ENCODE peak calls at places on chromosome 7, in five cellular contexts. N, X, J, B and L are unnamed samples.
A peak's percentile ranks its signal among the peaks of the same experiment; 100 is the strongest.

GRCh38 chr7:116545411-116545993 is 20.7 kb downstream of the CAV1 start:
- DNase-seq in N (no peak), X (no peak), J (no peak), B (no peak), L (no peak)

GRCh38 chr7:36653011-36653670 is 71.2 kb downstream of the AOAH start:
- DNase-seq in N (no peak), X (peak; percentile 15), J (no peak), B (no peak), L (no peak)

GRCh38 chr7:116153050-116153449 is 57.3 kb upstream of the TES start:
- DNase-seq in N (no peak), X (no peak), J (no peak), B (no peak), L (no peak)

GRCh38 chr7:194996-195829 is 2.8 kb downstream of the FAM20C start:
- DNase-seq in N (no peak), X (no peak), J (no peak), B (no peak), L (no peak)

GRCh38 chr7:112359086-112359485 is 91.2 kb upstream of the IFRD1 start:
- DNase-seq in N (no peak), X (no peak), J (no peak), B (no peak), L (no peak)

GRCh38 chr7:142461437-142461836 is 203.6 kb upstream of the PRSS58 start:
- DNase-seq in N (no peak), X (peak; percentile 76), J (no peak), B (no peak), L (no peak)

GRCh38 chr7:2572101-2572842 is 13.5 kb downstream of the IQCE start:
- DNase-seq in N (no peak), X (no peak), J (no peak), B (no peak), L (peak; percentile 35)

GRCh38 chr7:36309301-36309700 is 80.4 kb upstream of the ANLN start:
- DNase-seq in N (no peak), X (no peak), J (no peak), B (peak; percentile 9), L (no peak)

GRCh38 chr7:135193615-135194081 is 17.7 kb downstream of the WDR91 start:
- DNase-seq in N (no peak), X (peak; percentile 85), J (no peak), B (no peak), L (no peak)

GRCh38 chr7:116953372-116953726 is at the start of gene ST7:
- DNase-seq in N (peak; percentile 79), X (no peak), J (peak; percentile 66), B (peak; percentile 87), L (peak; percentile 86)

GRCh38 chr7:108497082-108497725 is 28.7 kb downstream of the PNPLA8 start:
- DNase-seq in N (no peak), X (peak; percentile 3), J (peak; percentile 26), B (peak; percentile 66), L (no peak)

GRCh38 chr7:19122018-19122588 is 4.7 kb upstream of the TWIST1 start:
- DNase-seq in N (no peak), X (no peak), J (no peak), B (peak; percentile 54), L (no peak)

GRCh38 chr7:70498232-70498631 is 633.7 kb upstream of the GALNT17 start:
- DNase-seq in N (no peak), X (no peak), J (no peak), B (no peak), L (no peak)

GRCh38 chr7:146486519-146486918 is 369.9 kb downstream of the CNTNAP2 start:
- DNase-seq in N (no peak), X (no peak), J (no peak), B (peak; percentile 70), L (no peak)

GRCh38 chr7:105802611-105803520 is 73.5 kb downstream of the ATXN7L1 start:
- DNase-seq in N (no peak), X (no peak), J (no peak), B (no peak), L (no peak)

GRCh38 chr7:14786314-14786895 is 116.1 kb downstream of the DGKB start:
- DNase-seq in N (no peak), X (no peak), J (no peak), B (peak; percentile 9), L (no peak)

GRCh38 chr7:137671920-137672319 is 174.9 kb downstream of the DGKI start:
- DNase-seq in N (no peak), X (no peak), J (no peak), B (no peak), L (no peak)

DNA sequence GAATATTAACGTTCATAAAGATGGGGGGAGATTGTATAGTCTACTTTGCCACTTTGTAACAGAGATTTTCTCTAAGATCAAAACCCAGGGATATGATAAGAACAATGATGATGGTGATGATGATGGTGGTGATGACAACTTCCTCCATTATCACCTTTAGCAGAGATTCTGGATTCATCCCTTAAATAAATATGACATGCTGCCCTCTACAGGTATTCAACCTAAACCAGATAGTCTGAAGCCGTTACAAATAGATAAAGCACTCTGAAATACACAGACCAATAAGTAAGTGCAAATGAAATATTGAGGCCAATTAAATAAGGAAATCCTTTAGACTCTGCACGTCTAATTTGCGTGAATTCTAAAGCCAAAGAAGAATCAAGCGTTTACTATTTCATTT is 211.5 kb downstream of the CREB5 start:
- DNase-seq in N (no peak), X (no peak), J (no peak), B (peak; percentile 11), L (no peak)
- TF ChIP-seq CTCF in N (no peak), X (peak; percentile 5), J (no peak), B (peak; percentile 24), L (no peak)

GRCh38 chr7:114088541-114088940 is 169.7 kb upstream of the PPP1R3A start:
- DNase-seq in N (no peak), X (no peak), J (no peak), B (no peak), L (no peak)
- H3K4me3 ChIP-seq in N (no peak overlapping the region), X (no peak overlapping the region), J (peak overlapping the region; percentile 59), B (no peak overlapping the region), L (peak overlapping the region; percentile 85)

GRCh38 chr7:47614450-47614849 is 32.5 kb upstream of the TNS3 start:
- DNase-seq in N (peak; percentile 20), X (no peak), J (no peak), B (no peak), L (no peak)

GRCh38 chr7:47610506-47611044 is 28.7 kb upstream of the TNS3 start:
- DNase-seq in N (peak; percentile 52), X (peak; percentile 86), J (no peak), B (no peak), L (no peak)

GRCh38 chr7:47606176-47606575 is 24.3 kb upstream of the TNS3 start:
- DNase-seq in N (peak; percentile 16), X (no peak), J (no peak), B (no peak), L (no peak)

GRCh38 chr7:47609803-47610452 is 28.0 kb upstream of the TNS3 start:
- DNase-seq in N (peak; percentile 55), X (peak; percentile 91), J (peak; percentile 81), B (no peak), L (peak; percentile 67)

DNA sequence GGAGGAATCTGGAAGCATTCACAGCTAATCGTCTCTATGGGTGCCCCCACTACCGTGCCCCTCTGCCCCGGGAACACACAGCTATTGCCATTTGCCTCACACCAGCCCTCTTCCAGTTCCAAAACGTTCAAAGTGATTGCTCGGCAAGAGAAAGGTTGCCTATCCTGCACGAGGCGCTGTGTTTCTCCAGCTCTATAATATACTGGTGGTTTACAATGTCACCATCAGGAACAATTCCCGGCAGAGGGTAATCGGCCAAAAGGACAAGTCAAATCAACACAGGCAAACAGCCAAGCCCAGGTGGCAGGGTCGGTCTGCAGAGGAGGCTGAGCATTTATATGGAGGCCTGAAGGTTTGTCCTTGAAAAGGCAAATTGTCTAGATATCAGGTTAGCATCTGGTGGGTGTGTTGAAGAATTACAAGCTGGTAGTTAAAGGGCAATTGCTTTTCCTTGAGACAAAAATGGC is 29.2 kb upstream of the TNS3 start:
- DNase-seq in N (peak; percentile 39), X (no peak), J (no peak), B (no peak), L (no peak)
- H3K27ac ChIP-seq in N (no peak overlapping the region), X (peak overlapping the region; percentile 94), J (peak overlapping the region; percentile 92), B (no peak overlapping the region), L (no peak overlapping the region)

DNA sequence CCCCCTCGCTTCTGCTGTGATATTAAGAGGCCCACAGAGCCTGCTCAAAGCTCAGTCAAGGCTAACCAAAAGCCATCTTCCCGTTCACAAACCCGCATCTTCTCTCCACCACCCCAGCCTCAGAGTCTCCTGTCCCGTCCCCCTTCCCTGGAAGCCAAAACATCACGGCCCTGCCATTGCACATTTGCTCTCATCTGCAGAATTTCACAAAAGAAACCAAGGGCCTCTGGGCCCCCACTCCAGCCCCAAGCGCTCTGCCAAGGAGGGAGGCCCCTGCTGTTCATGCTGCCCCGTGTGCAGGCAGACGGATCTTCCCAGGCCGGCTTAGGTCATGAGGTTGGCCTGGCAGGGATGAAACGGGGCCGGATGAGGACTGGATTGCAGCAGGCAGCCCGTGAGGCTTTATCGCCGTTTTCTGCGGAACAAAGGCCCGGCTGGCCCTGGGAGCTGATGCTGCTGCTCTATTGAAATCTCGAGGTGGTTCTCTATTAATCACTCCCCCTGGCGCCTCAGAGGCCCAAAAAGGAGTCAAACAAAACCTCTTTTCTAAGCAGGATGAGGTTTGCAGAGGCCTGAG is 31.5 kb upstream of the FOXK1 start:
- DNase-seq in N (peak; percentile 67), X (no peak), J (peak; percentile 28), B (no peak), L (peak; percentile 46)
- TF ChIP-seq CTCF in N (no peak), X (no peak), J (no peak), B (no peak), L (no peak)

GRCh38 chr7:23530901-23531793 is 634 bp downstream of the TRA2A start:
- DNase-seq in N (peak; percentile 67), X (peak; percentile 7), J (peak; percentile 67), B (peak; percentile 86), L (peak; percentile 31)

GRCh38 chr7:23530355-23530754 is 1.4 kb downstream of the TRA2A start:
- DNase-seq in N (no peak), X (no peak), J (no peak), B (peak; percentile 59), L (no peak)

GRCh38 chr7:23533160-23533559 is 1.4 kb upstream of the TRA2A start:
- DNase-seq in N (no peak), X (no peak), J (no peak), B (no peak), L (no peak)

GRCh38 chr7:23531794-23532489 is at the start of gene TRA2A:
- DNase-seq in N (peak; percentile 99), X (peak; percentile 83), J (peak; percentile 98), B (peak; percentile 98), L (peak; percentile 97)

DNA sequence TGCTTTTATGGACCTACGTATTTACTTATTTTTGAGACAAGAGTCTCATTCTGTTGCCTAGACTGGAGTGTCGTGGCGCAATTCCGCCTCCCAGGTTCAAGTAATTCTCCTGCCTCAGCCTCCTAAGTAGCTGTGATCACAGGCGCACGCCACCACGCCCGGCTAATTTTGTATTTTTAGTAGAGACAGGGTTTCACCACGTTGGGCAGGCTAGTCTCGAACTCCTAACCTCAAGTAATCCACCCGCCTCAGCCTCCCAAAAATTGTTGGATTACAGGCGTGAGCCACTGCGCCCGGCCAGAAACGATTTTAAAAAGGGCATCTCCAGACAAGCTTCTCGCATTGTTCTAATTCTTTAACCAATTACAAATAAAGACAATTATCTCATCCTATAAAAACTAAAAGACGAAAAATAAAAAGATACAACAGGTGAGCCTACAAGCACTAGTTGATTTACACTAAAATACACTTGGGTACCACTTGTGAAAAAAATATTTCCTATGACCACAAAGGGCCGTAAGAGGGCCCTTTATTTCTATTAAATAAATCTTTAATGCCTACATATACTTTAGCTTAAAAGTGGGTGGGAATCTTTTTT is 2.4 kb downstream of the TRA2A start:
- DNase-seq in N (no peak), X (no peak), J (no peak), B (no peak), L (no peak)
- H3K4me3 ChIP-seq in N (no peak overlapping the region), X (peak overlapping the region; percentile 99), J (no peak overlapping the region), B (peak overlapping the region; percentile 82), L (peak overlapping the region; percentile 99)